ENCODE peak calls at places on chromosome 5, in ten cellular contexts. D is central memory CD8-positive, alpha-beta T cell; F is natural killer cell treated with Interleukin-12 subunit alpha and Interleukin-12 subunit beta and Interleukin-15 and Interleukin-18, amount 100 ng/mL, for 72 hours; O is foreskin keratinocyte; G is MM.1S; U is heart right ventricle; I is T-helper 17 cell; T is RKO; M is ascending aorta; Y is amniotic stem cell. N is an unnamed sample.

GRCh38 chr5:93583799-93584530 is 943 bp downstream of the NR2F1 start:
- DNase-seq in D (no peak), F (no peak), O (no peak), G (peak), U (peak), I (no peak), T (peak), M (no peak), Y (no peak), N (no peak)

GRCh38 chr5:39714036-39714698 is 289.4 kb upstream of the DAB2 start:
- DNase-seq in D (no peak), F (no peak), O (peak), G (peak), U (no peak), I (peak), T (peak), M (no peak), Y (peak), N (no peak)

GRCh38 chr5:43041669-43042175 is 1.6 kb upstream of the ANXA2R start:
- DNase-seq in D (peak), F (peak), O (no peak), G (peak), U (no peak), I (no peak), T (peak), M (no peak), Y (peak), N (no peak)

GRCh38 chr5:180809403-180810209 is 7.0 kb upstream of the MGAT1 start:
- DNase-seq in D (peak), F (peak), O (peak), G (peak), U (peak), I (peak), T (peak), M (peak), Y (peak), N (peak)

GRCh38 chr5:4128994-4129393 is 533.4 kb downstream of the IRX1 start:
- DNase-seq in D (no peak), F (no peak), O (no peak), G (no peak), U (peak), I (no peak), T (no peak), M (no peak), Y (no peak), N (no peak)

GRCh38 chr5:101390317-101390908 is 487.3 kb upstream of the ST8SIA4 start:
- DNase-seq in D (no peak), F (no peak), O (peak), G (peak), U (no peak), I (no peak), T (peak), M (no peak), Y (peak), N (no peak)

GRCh38 chr5:109964136-109964535 is 274.4 kb downstream of the MAN2A1 start:
- DNase-seq in D (no peak), F (no peak), O (peak), G (no peak), U (no peak), I (no peak), T (peak), M (no peak), Y (no peak), N (no peak)

GRCh38 chr5:164614707-164615106 is 1109.3 kb downstream of the MAT2B start:
- DNase-seq in D (no peak), F (no peak), O (no peak), G (no peak), U (no peak), I (no peak), T (no peak), M (no peak), Y (no peak), N (no peak)

GRCh38 chr5:181189363-181189961 is 15.5 kb downstream of the TRIM7 start:
- DNase-seq in D (peak), F (no peak), O (no peak), G (peak), U (peak), I (peak), T (peak), M (no peak), Y (no peak), N (no peak)

GRCh38 chr5:172490739-172491461 is 36.6 kb upstream of the SH3PXD2B start:
- DNase-seq in D (no peak), F (no peak), O (no peak), G (no peak), U (no peak), I (no peak), T (no peak), M (no peak), Y (no peak), N (peak)

GRCh38 chr5:151052834-151053233 is 28.0 kb downstream of the TNIP1 start:
- DNase-seq in D (no peak), F (no peak), O (no peak), G (no peak), U (no peak), I (no peak), T (no peak), M (no peak), Y (no peak), N (no peak)

GRCh38 chr5:171450423-171451246 is 31.2 kb downstream of the FGF18 start:
- DNase-seq in D (no peak), F (no peak), O (no peak), G (no peak), U (peak), I (no peak), T (peak), M (peak), Y (peak), N (peak)

GRCh38 chr5:76547242-76547890 is 75.8 kb downstream of the F2RL2 start:
- DNase-seq in D (peak), F (peak), O (no peak), G (peak), U (no peak), I (peak), T (no peak), M (no peak), Y (no peak), N (no peak)

GRCh38 chr5:145350501-145350900 is 484.6 kb downstream of the PRELID2 start:
- DNase-seq in D (no peak), F (no peak), O (peak), G (no peak), U (no peak), I (no peak), T (no peak), M (no peak), Y (peak), N (no peak)

GRCh38 chr5:163459888-163460561 is at the start of gene NUDCD2:
- DNase-seq in D (peak), F (peak), O (peak), G (peak), U (peak), I (peak), T (peak), M (peak), Y (peak), N (peak)

GRCh38 chr5:41112486-41113455 is 41.6 kb upstream of the MROH2B start:
- DNase-seq in D (no peak), F (no peak), O (no peak), G (no peak), U (no peak), I (no peak), T (no peak), M (no peak), Y (no peak), N (no peak)

GRCh38 chr5:143350790-143351603 is 52.5 kb downstream of the NR3C1 start:
- DNase-seq in D (no peak), F (no peak), O (peak), G (no peak), U (no peak), I (no peak), T (no peak), M (no peak), Y (no peak), N (no peak)

GRCh38 chr5:126805108-126805507 is 28.2 kb downstream of the LMNB1 start:
- DNase-seq in D (no peak), F (no peak), O (no peak), G (no peak), U (no peak), I (no peak), T (no peak), M (no peak), Y (peak), N (no peak)

GRCh38 chr5:175328687-175329086 is 115.3 kb downstream of the DRD1 start:
- DNase-seq in D (no peak), F (no peak), O (no peak), G (no peak), U (no peak), I (no peak), T (no peak), M (no peak), Y (no peak), N (no peak)

GRCh38 chr5:78221964-78222451 is 72.5 kb downstream of the AP3B1 start:
- DNase-seq in D (no peak), F (no peak), O (no peak), G (peak), U (no peak), I (no peak), T (peak), M (no peak), Y (no peak), N (no peak)

GRCh38 chr5:127428748-127429147 is 88.7 kb upstream of the PRRC1 start:
- DNase-seq in D (no peak), F (no peak), O (no peak), G (no peak), U (no peak), I (no peak), T (no peak), M (no peak), Y (no peak), N (no peak)

GRCh38 chr5:5198815-5199214 is 58.7 kb downstream of the ADAMTS16 start:
- DNase-seq in D (no peak), F (no peak), O (no peak), G (no peak), U (no peak), I (no peak), T (no peak), M (no peak), Y (no peak), N (no peak)

N was measured in suprapubic skin.